ENCODE peak calls at places on chromosomes 7 and 10, in ten cellular contexts. One of them, this sample, is unnamed.

GRCh38 chr10:19245889-19246841 is 197.6 kb downstream of the MALRD1 start:
- DNase-seq in uterus: no peak
- DNase-seq in MM.1S: no peak
- DNase-seq in sigmoid colon: no peak
- DNase-seq in WERI-Rb-1: peak
- DNase-seq in right cardiac atrium: no peak
- DNase-seq in lower lobe of right lung: no peak
- DNase-seq in Peyer's patch: no peak
- DNase-seq in cardiac muscle cell: peak
- DNase-seq in neuronal stem cell: no peak
- DNase-seq in this sample: no peak

GRCh38 chr10:37304036-37304435 is 178.6 kb downstream of the ANKRD30A start:
- DNase-seq in MM.1S: no peak
- DNase-seq in lower lobe of right lung: no peak
- DNase-seq in neuronal stem cell: no peak
- DNase-seq in Peyer's patch: no peak
- DNase-seq in uterus: no peak
- DNase-seq in sigmoid colon: no peak
- DNase-seq in right cardiac atrium: no peak
- DNase-seq in cardiac muscle cell: no peak
- DNase-seq in WERI-Rb-1: no peak
- DNase-seq in this sample: no peak

GRCh38 chr10:124025638-124026336 is 67.6 kb downstream of the CHST15 start:
- DNase-seq in Peyer's patch: peak
- DNase-seq in neuronal stem cell: no peak
- DNase-seq in sigmoid colon: no peak
- DNase-seq in MM.1S: no peak
- DNase-seq in WERI-Rb-1: peak
- DNase-seq in uterus: no peak
- DNase-seq in right cardiac atrium: no peak
- DNase-seq in cardiac muscle cell: peak
- DNase-seq in lower lobe of right lung: no peak
- DNase-seq in this sample: no peak

GRCh38 chr7:106021211-106022067 is 58.4 kb downstream of the CDHR3 start:
- DNase-seq in right cardiac atrium: no peak
- DNase-seq in Peyer's patch: no peak
- DNase-seq in MM.1S: no peak
- DNase-seq in neuronal stem cell: no peak
- DNase-seq in cardiac muscle cell: peak
- DNase-seq in lower lobe of right lung: no peak
- DNase-seq in uterus: no peak
- DNase-seq in WERI-Rb-1: no peak
- DNase-seq in sigmoid colon: no peak
- DNase-seq in this sample: no peak

GRCh38 chr7:92747041-92747835 is 89.1 kb downstream of the CDK6 start:
- DNase-seq in Peyer's patch: no peak
- DNase-seq in neuronal stem cell: no peak
- DNase-seq in lower lobe of right lung: no peak
- DNase-seq in WERI-Rb-1: no peak
- DNase-seq in sigmoid colon: no peak
- DNase-seq in cardiac muscle cell: no peak
- DNase-seq in uterus: no peak
- DNase-seq in right cardiac atrium: no peak
- DNase-seq in MM.1S: no peak
- DNase-seq in this sample: no peak

GRCh38 chr10:84308481-84309304 is 19.7 kb upstream of the CCSER2 start:
- DNase-seq in Peyer's patch: peak
- DNase-seq in neuronal stem cell: no peak
- DNase-seq in cardiac muscle cell: no peak
- DNase-seq in MM.1S: no peak
- DNase-seq in right cardiac atrium: peak
- DNase-seq in lower lobe of right lung: peak
- DNase-seq in uterus: no peak
- DNase-seq in WERI-Rb-1: no peak
- DNase-seq in sigmoid colon: no peak
- DNase-seq in this sample: no peak

GRCh38 chr10:114538544-114538906 is 119.5 kb downstream of the ABLIM1 start:
- DNase-seq in Peyer's patch: peak
- DNase-seq in MM.1S: peak
- DNase-seq in cardiac muscle cell: no peak
- DNase-seq in sigmoid colon: no peak
- DNase-seq in neuronal stem cell: no peak
- DNase-seq in right cardiac atrium: peak
- DNase-seq in uterus: no peak
- DNase-seq in WERI-Rb-1: no peak
- DNase-seq in lower lobe of right lung: peak
- DNase-seq in this sample: no peak

GRCh38 chr7:20310963-20311742 is 19.5 kb upstream of the ITGB8 start:
- DNase-seq in MM.1S: peak
- DNase-seq in Peyer's patch: no peak
- DNase-seq in right cardiac atrium: no peak
- DNase-seq in uterus: no peak
- DNase-seq in sigmoid colon: no peak
- DNase-seq in cardiac muscle cell: peak
- DNase-seq in lower lobe of right lung: no peak
- DNase-seq in neuronal stem cell: no peak
- DNase-seq in WERI-Rb-1: no peak
- DNase-seq in this sample: no peak

GRCh38 chr7:108613147-108613948 is 43.7 kb downstream of the DNAJB9 start:
- DNase-seq in neuronal stem cell: peak
- DNase-seq in lower lobe of right lung: no peak
- DNase-seq in Peyer's patch: no peak
- DNase-seq in WERI-Rb-1: no peak
- DNase-seq in MM.1S: peak
- DNase-seq in uterus: no peak
- DNase-seq in cardiac muscle cell: peak
- DNase-seq in sigmoid colon: no peak
- DNase-seq in right cardiac atrium: no peak
- DNase-seq in this sample: no peak

GRCh38 chr10:72261323-72262018 is 12.3 kb upstream of the DDIT4 start:
- DNase-seq in sigmoid colon: no peak
- DNase-seq in uterus: no peak
- DNase-seq in Peyer's patch: peak
- DNase-seq in MM.1S: peak
- DNase-seq in WERI-Rb-1: no peak
- DNase-seq in lower lobe of right lung: no peak
- DNase-seq in right cardiac atrium: no peak
- DNase-seq in neuronal stem cell: no peak
- DNase-seq in cardiac muscle cell: no peak
- DNase-seq in this sample: no peak

GRCh38 chr7:91425149-91425548 is 160.9 kb downstream of the FZD1 start:
- DNase-seq in sigmoid colon: no peak
- DNase-seq in cardiac muscle cell: peak
- DNase-seq in right cardiac atrium: no peak
- DNase-seq in lower lobe of right lung: no peak
- DNase-seq in WERI-Rb-1: no peak
- DNase-seq in neuronal stem cell: no peak
- DNase-seq in MM.1S: no peak
- DNase-seq in uterus: no peak
- DNase-seq in Peyer's patch: no peak
- DNase-seq in this sample: no peak

GRCh38 chr10:132163278-132163765 is 23.4 kb upstream of the DPYSL4 start:
- DNase-seq in Peyer's patch: no peak
- DNase-seq in neuronal stem cell: peak
- DNase-seq in MM.1S: no peak
- DNase-seq in right cardiac atrium: peak
- DNase-seq in sigmoid colon: no peak
- DNase-seq in WERI-Rb-1: peak
- DNase-seq in uterus: no peak
- DNase-seq in cardiac muscle cell: peak
- DNase-seq in lower lobe of right lung: peak
- DNase-seq in this sample: no peak

GRCh38 chr7:127938588-127938987 is 92.6 kb downstream of the LRRC4 start:
- DNase-seq in WERI-Rb-1: no peak
- DNase-seq in lower lobe of right lung: no peak
- DNase-seq in right cardiac atrium: no peak
- DNase-seq in Peyer's patch: no peak
- DNase-seq in neuronal stem cell: no peak
- DNase-seq in cardiac muscle cell: no peak
- DNase-seq in uterus: no peak
- DNase-seq in sigmoid colon: no peak
- DNase-seq in MM.1S: no peak
- DNase-seq in this sample: no peak

GRCh38 chr10:117262296-117263293 is 21.7 kb downstream of the SLC18A2 start:
- DNase-seq in right cardiac atrium: no peak
- DNase-seq in MM.1S: no peak
- DNase-seq in sigmoid colon: no peak
- DNase-seq in Peyer's patch: no peak
- DNase-seq in WERI-Rb-1: no peak
- DNase-seq in neuronal stem cell: no peak
- DNase-seq in cardiac muscle cell: no peak
- DNase-seq in lower lobe of right lung: no peak
- DNase-seq in uterus: no peak
- DNase-seq in this sample: no peak

GRCh38 chr10:96378741-96379140 is 19.9 kb upstream of the OPALIN start:
- DNase-seq in uterus: no peak
- DNase-seq in neuronal stem cell: no peak
- DNase-seq in cardiac muscle cell: no peak
- DNase-seq in MM.1S: no peak
- DNase-seq in lower lobe of right lung: no peak
- DNase-seq in sigmoid colon: peak
- DNase-seq in right cardiac atrium: no peak
- DNase-seq in Peyer's patch: no peak
- DNase-seq in WERI-Rb-1: no peak
- DNase-seq in this sample: no peak
- H3K27ac ChIP-seq in uterus: peak
- H3K27ac ChIP-seq in neuronal stem cell: no peak
- H3K27ac ChIP-seq in cardiac muscle cell: no peak
- H3K27ac ChIP-seq in MM.1S: no peak
- H3K27ac ChIP-seq in lower lobe of right lung: no peak
- H3K27ac ChIP-seq in sigmoid colon: peak
- H3K27ac ChIP-seq in right cardiac atrium: no peak
- H3K27ac ChIP-seq in Peyer's patch: no peak
- H3K27ac ChIP-seq in WERI-Rb-1: no peak
- H3K27ac ChIP-seq in this sample: no peak

GRCh38 chr7:142450206-142450605 is 192.3 kb upstream of the PRSS58 start:
- DNase-seq in cardiac muscle cell: peak
- DNase-seq in MM.1S: no peak
- DNase-seq in WERI-Rb-1: peak
- DNase-seq in sigmoid colon: no peak
- DNase-seq in uterus: no peak
- DNase-seq in neuronal stem cell: no peak
- DNase-seq in Peyer's patch: no peak
- DNase-seq in right cardiac atrium: no peak
- DNase-seq in lower lobe of right lung: no peak
- DNase-seq in this sample: no peak
- H3K27ac ChIP-seq in cardiac muscle cell: no peak
- H3K27ac ChIP-seq in MM.1S: no peak
- H3K27ac ChIP-seq in WERI-Rb-1: peak
- H3K27ac ChIP-seq in sigmoid colon: no peak
- H3K27ac ChIP-seq in uterus: no peak
- H3K27ac ChIP-seq in neuronal stem cell: no peak
- H3K27ac ChIP-seq in Peyer's patch: no peak
- H3K27ac ChIP-seq in right cardiac atrium: no peak
- H3K27ac ChIP-seq in lower lobe of right lung: no peak
- H3K27ac ChIP-seq in this sample: no peak

DNA sequence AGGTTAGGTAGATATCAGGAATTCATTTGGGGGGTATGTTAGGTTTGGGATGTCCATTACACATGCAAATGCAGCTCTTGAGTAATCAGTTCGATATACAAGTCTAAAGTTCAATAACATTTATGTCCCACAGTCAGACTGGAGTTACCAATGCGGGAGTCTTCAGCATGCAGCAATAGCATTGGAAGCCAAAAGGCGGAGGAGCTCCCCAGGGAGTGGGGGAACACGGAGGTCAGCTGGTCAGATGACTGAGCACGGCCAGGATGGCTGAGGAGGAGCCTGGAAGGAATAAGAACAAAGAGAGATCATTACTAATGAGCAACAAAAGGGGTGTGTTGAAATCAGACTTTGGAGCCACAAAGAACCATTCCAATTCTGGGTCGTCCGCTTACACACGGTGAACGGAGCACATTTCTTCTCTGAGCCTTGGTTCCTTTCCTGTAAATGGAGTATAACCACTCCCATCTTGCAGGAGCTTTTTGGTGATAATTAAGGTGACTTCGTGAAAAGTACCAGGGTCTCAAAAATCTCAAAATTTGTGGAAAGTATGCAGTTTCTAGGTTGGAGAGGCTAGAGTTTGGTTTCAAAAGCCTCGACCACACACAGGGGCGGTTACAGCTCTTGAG is 472 bp upstream of the ZNF22 start:
- DNase-seq in lower lobe of right lung: no peak
- DNase-seq in cardiac muscle cell: no peak
- DNase-seq in MM.1S: no peak
- DNase-seq in Peyer's patch: peak
- DNase-seq in right cardiac atrium: peak
- DNase-seq in neuronal stem cell: no peak
- DNase-seq in sigmoid colon: peak
- DNase-seq in WERI-Rb-1: no peak
- DNase-seq in uterus: peak
- DNase-seq in this sample: no peak
- H3K27ac ChIP-seq in lower lobe of right lung: peak
- H3K27ac ChIP-seq in cardiac muscle cell: peak
- H3K27ac ChIP-seq in MM.1S: peak
- H3K27ac ChIP-seq in Peyer's patch: peak
- H3K27ac ChIP-seq in right cardiac atrium: peak
- H3K27ac ChIP-seq in neuronal stem cell: no peak
- H3K27ac ChIP-seq in sigmoid colon: peak
- H3K27ac ChIP-seq in WERI-Rb-1: peak
- H3K27ac ChIP-seq in uterus: peak
- H3K27ac ChIP-seq in this sample: peak

GRCh38 chr7:3762146-3762831 is 461.2 kb downstream of the SDK1 start:
- DNase-seq in WERI-Rb-1: no peak
- DNase-seq in neuronal stem cell: no peak
- DNase-seq in lower lobe of right lung: no peak
- DNase-seq in sigmoid colon: no peak
- DNase-seq in cardiac muscle cell: no peak
- DNase-seq in Peyer's patch: no peak
- DNase-seq in MM.1S: no peak
- DNase-seq in right cardiac atrium: no peak
- DNase-seq in uterus: no peak
- DNase-seq in this sample: no peak

GRCh38 chr7:3757059-3757458 is 456.0 kb downstream of the SDK1 start:
- DNase-seq in Peyer's patch: no peak
- DNase-seq in lower lobe of right lung: no peak
- DNase-seq in neuronal stem cell: no peak
- DNase-seq in cardiac muscle cell: no peak
- DNase-seq in sigmoid colon: no peak
- DNase-seq in uterus: no peak
- DNase-seq in right cardiac atrium: no peak
- DNase-seq in WERI-Rb-1: no peak
- DNase-seq in MM.1S: no peak
- DNase-seq in this sample: no peak

GRCh38 chr7:3754488-3755365 is 453.7 kb downstream of the SDK1 start:
- DNase-seq in sigmoid colon: peak
- DNase-seq in right cardiac atrium: peak
- DNase-seq in uterus: no peak
- DNase-seq in cardiac muscle cell: no peak
- DNase-seq in Peyer's patch: no peak
- DNase-seq in WERI-Rb-1: no peak
- DNase-seq in lower lobe of right lung: no peak
- DNase-seq in MM.1S: no peak
- DNase-seq in neuronal stem cell: peak
- DNase-seq in this sample: no peak

DNA sequence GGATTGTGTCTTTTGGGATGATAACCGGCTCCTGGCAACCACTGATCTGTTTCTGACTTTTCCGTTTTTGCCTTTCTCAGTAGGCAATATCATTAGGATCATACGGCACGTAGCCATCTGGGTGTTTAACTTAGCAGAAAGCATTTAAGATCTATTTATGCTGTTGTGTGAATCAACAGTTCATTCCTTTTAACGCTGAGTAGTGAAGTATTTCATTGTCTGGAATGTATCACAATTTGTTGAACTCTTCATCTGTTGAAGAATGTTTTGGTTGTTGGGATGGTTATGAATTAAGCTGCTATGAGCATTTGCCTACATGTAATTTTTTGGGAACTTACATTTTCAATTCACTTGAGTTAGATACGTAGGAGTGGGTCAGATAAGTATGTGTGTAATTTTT is 459.6 kb downstream of the SDK1 start:
- DNase-seq in Peyer's patch: no peak
- DNase-seq in WERI-Rb-1: no peak
- DNase-seq in neuronal stem cell: no peak
- DNase-seq in sigmoid colon: no peak
- DNase-seq in uterus: no peak
- DNase-seq in MM.1S: no peak
- DNase-seq in right cardiac atrium: no peak
- DNase-seq in cardiac muscle cell: no peak
- DNase-seq in lower lobe of right lung: no peak
- DNase-seq in this sample: no peak
- H3K27ac ChIP-seq in Peyer's patch: no peak
- H3K27ac ChIP-seq in WERI-Rb-1: no peak
- H3K27ac ChIP-seq in neuronal stem cell: no peak
- H3K27ac ChIP-seq in sigmoid colon: no peak
- H3K27ac ChIP-seq in uterus: no peak
- H3K27ac ChIP-seq in MM.1S: no peak
- H3K27ac ChIP-seq in right cardiac atrium: no peak
- H3K27ac ChIP-seq in cardiac muscle cell: no peak
- H3K27ac ChIP-seq in lower lobe of right lung: no peak
- H3K27ac ChIP-seq in this sample: no peak

This sample was measured in thoracic aorta.